ENCODE peak calls at places on chromosomes 5 and 9, in ten cellular contexts. One of them, this sample, is unnamed.

GRCh38 chr5:87151547-87151946 is 116.1 kb upstream of the RASA1 start:
- DNase-seq in neuronal stem cell: no peak
- DNase-seq in HCT116: no peak
- DNase-seq in SK-N-SH: no peak
- DNase-seq in fibroblast of lung: peak
- DNase-seq in neural progenitor cell: no peak
- DNase-seq in HepG2: no peak
- DNase-seq in hepatocyte: no peak
- DNase-seq in GM23248: peak
- DNase-seq in PC-3: peak
- DNase-seq in this sample: peak

GRCh38 chr5:142976861-142977260 is 206.7 kb downstream of the ARHGAP26 start:
- DNase-seq in fibroblast of lung: peak
- DNase-seq in hepatocyte: no peak
- DNase-seq in SK-N-SH: no peak
- DNase-seq in neuronal stem cell: no peak
- DNase-seq in GM23248: peak
- DNase-seq in HCT116: no peak
- DNase-seq in neural progenitor cell: no peak
- DNase-seq in HepG2: no peak
- DNase-seq in PC-3: no peak
- DNase-seq in this sample: peak

GRCh38 chr9:138105561-138106505 is 228.3 kb downstream of the CACNA1B start:
- DNase-seq in fibroblast of lung: no peak
- DNase-seq in HCT116: no peak
- DNase-seq in HepG2: no peak
- DNase-seq in hepatocyte: no peak
- DNase-seq in neuronal stem cell: no peak
- DNase-seq in PC-3: no peak
- DNase-seq in GM23248: no peak
- DNase-seq in neural progenitor cell: no peak
- DNase-seq in SK-N-SH: peak
- DNase-seq in this sample: no peak

GRCh38 chr5:66633754-66634153 is 37.6 kb downstream of the MAST4 start:
- DNase-seq in HCT116: no peak
- DNase-seq in fibroblast of lung: no peak
- DNase-seq in GM23248: no peak
- DNase-seq in neuronal stem cell: peak
- DNase-seq in HepG2: peak
- DNase-seq in SK-N-SH: no peak
- DNase-seq in neural progenitor cell: peak
- DNase-seq in PC-3: no peak
- DNase-seq in hepatocyte: peak
- DNase-seq in this sample: peak

GRCh38 chr5:73947876-73948275 is 321.9 kb downstream of the ARHGEF28 start:
- DNase-seq in neural progenitor cell: no peak
- DNase-seq in HCT116: no peak
- DNase-seq in hepatocyte: no peak
- DNase-seq in SK-N-SH: no peak
- DNase-seq in HepG2: no peak
- DNase-seq in PC-3: no peak
- DNase-seq in fibroblast of lung: no peak
- DNase-seq in neuronal stem cell: no peak
- DNase-seq in GM23248: no peak
- DNase-seq in this sample: no peak

GRCh38 chr9:13351768-13352386 is 72.4 kb upstream of the MPDZ start:
- DNase-seq in PC-3: peak
- DNase-seq in fibroblast of lung: peak
- DNase-seq in HCT116: peak
- DNase-seq in HepG2: peak
- DNase-seq in neuronal stem cell: peak
- DNase-seq in neural progenitor cell: peak
- DNase-seq in hepatocyte: peak
- DNase-seq in SK-N-SH: peak
- DNase-seq in GM23248: peak
- DNase-seq in this sample: peak

GRCh38 chr5:23318960-23319359 is 188.4 kb upstream of the PRDM9 start:
- DNase-seq in HCT116: no peak
- DNase-seq in neuronal stem cell: no peak
- DNase-seq in neural progenitor cell: no peak
- DNase-seq in PC-3: peak
- DNase-seq in SK-N-SH: no peak
- DNase-seq in GM23248: no peak
- DNase-seq in hepatocyte: no peak
- DNase-seq in fibroblast of lung: no peak
- DNase-seq in HepG2: no peak
- DNase-seq in this sample: no peak

GRCh38 chr9:120919639-120920494 is 6.7 kb downstream of the TRAF1 start:
- DNase-seq in GM23248: no peak
- DNase-seq in neural progenitor cell: no peak
- DNase-seq in hepatocyte: no peak
- DNase-seq in HepG2: no peak
- DNase-seq in HCT116: no peak
- DNase-seq in fibroblast of lung: no peak
- DNase-seq in SK-N-SH: no peak
- DNase-seq in PC-3: no peak
- DNase-seq in neuronal stem cell: no peak
- DNase-seq in this sample: no peak

GRCh38 chr5:132184588-132184987 is 43.1 kb downstream of the P4HA2 start:
- DNase-seq in PC-3: no peak
- DNase-seq in hepatocyte: no peak
- DNase-seq in SK-N-SH: peak
- DNase-seq in HCT116: peak
- DNase-seq in GM23248: no peak
- DNase-seq in neural progenitor cell: no peak
- DNase-seq in neuronal stem cell: no peak
- DNase-seq in fibroblast of lung: no peak
- DNase-seq in HepG2: peak
- DNase-seq in this sample: no peak

GRCh38 chr5:132195727-132196126 is 31.9 kb downstream of the P4HA2 start:
- DNase-seq in GM23248: no peak
- DNase-seq in neural progenitor cell: no peak
- DNase-seq in HCT116: no peak
- DNase-seq in neuronal stem cell: no peak
- DNase-seq in hepatocyte: no peak
- DNase-seq in fibroblast of lung: no peak
- DNase-seq in PC-3: no peak
- DNase-seq in SK-N-SH: no peak
- DNase-seq in HepG2: no peak
- DNase-seq in this sample: no peak

GRCh38 chr5:132193165-132193694 is 34.4 kb downstream of the P4HA2 start:
- DNase-seq in HCT116: no peak
- DNase-seq in GM23248: no peak
- DNase-seq in hepatocyte: no peak
- DNase-seq in HepG2: no peak
- DNase-seq in fibroblast of lung: no peak
- DNase-seq in neural progenitor cell: no peak
- DNase-seq in neuronal stem cell: no peak
- DNase-seq in PC-3: no peak
- DNase-seq in SK-N-SH: no peak
- DNase-seq in this sample: no peak

DNA sequence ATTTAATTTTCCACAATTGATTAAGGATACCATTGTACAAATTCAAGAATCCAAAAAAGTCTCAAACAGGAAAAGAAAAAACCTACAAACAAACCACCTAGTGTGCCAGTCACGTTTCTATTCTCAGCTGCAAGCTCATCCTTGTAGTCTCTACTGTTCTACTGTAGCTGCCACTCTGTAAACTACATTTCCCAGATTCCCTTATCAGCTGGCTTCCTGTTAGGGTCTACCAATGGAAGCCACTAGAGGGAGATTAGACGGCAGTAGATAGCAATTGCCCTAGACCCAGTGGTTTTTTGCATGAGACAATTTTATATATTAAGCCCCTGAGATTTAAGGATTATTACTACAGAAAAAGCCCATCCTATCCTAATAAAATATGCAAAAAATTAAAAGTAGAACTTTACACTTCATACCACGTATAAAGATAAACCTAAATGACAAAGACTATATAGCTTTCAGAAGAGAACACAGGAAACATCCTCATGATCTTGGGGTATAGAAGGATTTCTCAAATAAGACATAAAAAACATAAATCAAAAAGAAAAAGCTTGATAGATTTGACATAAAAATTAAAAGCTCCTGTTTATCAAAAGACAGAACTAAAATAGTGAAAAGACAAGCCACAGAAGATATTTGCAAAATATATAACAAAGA is 37.4 kb downstream of the P4HA2 start:
- DNase-seq in HepG2: peak
- DNase-seq in neuronal stem cell: peak
- DNase-seq in hepatocyte: peak
- DNase-seq in SK-N-SH: peak
- DNase-seq in fibroblast of lung: peak
- DNase-seq in PC-3: peak
- DNase-seq in neural progenitor cell: peak
- DNase-seq in GM23248: peak
- DNase-seq in HCT116: peak
- DNase-seq in this sample: peak
- H2AFZ ChIP-seq in HepG2: no peak
- H2AFZ ChIP-seq in neuronal stem cell: no peak
- H2AFZ ChIP-seq in hepatocyte: no peak
- H2AFZ ChIP-seq in SK-N-SH: no peak
- H2AFZ ChIP-seq in fibroblast of lung: no peak
- H2AFZ ChIP-seq in PC-3: no peak
- H2AFZ ChIP-seq in neural progenitor cell: no peak
- H2AFZ ChIP-seq in GM23248: no peak
- H2AFZ ChIP-seq in HCT116: no peak
- H2AFZ ChIP-seq in this sample: no peak

GRCh38 chr5:88827997-88828396 is 55.0 kb downstream of the MEF2C start:
- DNase-seq in GM23248: peak
- DNase-seq in SK-N-SH: no peak
- DNase-seq in HepG2: no peak
- DNase-seq in neuronal stem cell: no peak
- DNase-seq in neural progenitor cell: no peak
- DNase-seq in fibroblast of lung: peak
- DNase-seq in hepatocyte: no peak
- DNase-seq in PC-3: peak
- DNase-seq in HCT116: no peak
- DNase-seq in this sample: no peak

GRCh38 chr5:88831856-88832255 is 51.1 kb downstream of the MEF2C start:
- DNase-seq in neuronal stem cell: no peak
- DNase-seq in SK-N-SH: no peak
- DNase-seq in GM23248: no peak
- DNase-seq in hepatocyte: no peak
- DNase-seq in PC-3: no peak
- DNase-seq in fibroblast of lung: no peak
- DNase-seq in neural progenitor cell: no peak
- DNase-seq in HCT116: no peak
- DNase-seq in HepG2: no peak
- DNase-seq in this sample: no peak

GRCh38 chr5:88829773-88830172 is 53.2 kb downstream of the MEF2C start:
- DNase-seq in GM23248: peak
- DNase-seq in HCT116: no peak
- DNase-seq in SK-N-SH: no peak
- DNase-seq in neural progenitor cell: no peak
- DNase-seq in fibroblast of lung: no peak
- DNase-seq in HepG2: no peak
- DNase-seq in neuronal stem cell: no peak
- DNase-seq in PC-3: no peak
- DNase-seq in hepatocyte: no peak
- DNase-seq in this sample: no peak

GRCh38 chr5:88829053-88829452 is 53.9 kb downstream of the MEF2C start:
- DNase-seq in HepG2: no peak
- DNase-seq in hepatocyte: no peak
- DNase-seq in HCT116: no peak
- DNase-seq in SK-N-SH: no peak
- DNase-seq in fibroblast of lung: no peak
- DNase-seq in neural progenitor cell: no peak
- DNase-seq in GM23248: peak
- DNase-seq in PC-3: peak
- DNase-seq in neuronal stem cell: no peak
- DNase-seq in this sample: no peak

DNA sequence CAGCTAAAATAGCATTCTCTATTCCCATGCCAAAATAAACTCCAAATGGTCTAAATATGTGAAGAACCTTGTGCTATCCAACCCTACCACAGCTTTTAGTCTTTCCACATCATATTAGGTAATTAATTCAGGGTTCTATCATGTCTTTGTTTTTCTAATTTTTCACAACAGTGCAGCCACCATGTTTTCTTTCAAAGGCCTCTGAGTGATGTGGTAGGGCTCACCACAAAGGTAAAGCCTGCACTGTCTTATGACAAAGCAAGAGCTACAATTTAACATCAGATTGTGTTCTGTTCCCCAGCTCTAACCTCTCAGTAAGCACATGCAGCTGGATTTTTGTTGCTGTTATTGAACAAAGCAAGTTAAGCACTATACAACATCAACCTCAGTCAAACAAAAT is 52.4 kb downstream of the MEF2C start:
- DNase-seq in HepG2: no peak
- DNase-seq in GM23248: no peak
- DNase-seq in fibroblast of lung: peak
- DNase-seq in PC-3: no peak
- DNase-seq in neuronal stem cell: no peak
- DNase-seq in neural progenitor cell: no peak
- DNase-seq in SK-N-SH: no peak
- DNase-seq in hepatocyte: no peak
- DNase-seq in HCT116: no peak
- DNase-seq in this sample: no peak
- H3K4me3 ChIP-seq in HepG2: no peak
- H3K4me3 ChIP-seq in GM23248: no peak
- H3K4me3 ChIP-seq in fibroblast of lung: no peak
- H3K4me3 ChIP-seq in PC-3: no peak
- H3K4me3 ChIP-seq in neuronal stem cell: no peak
- H3K4me3 ChIP-seq in neural progenitor cell: no peak
- H3K4me3 ChIP-seq in SK-N-SH: no peak
- H3K4me3 ChIP-seq in hepatocyte: no peak
- H3K4me3 ChIP-seq in HCT116: no peak
- H3K4me3 ChIP-seq in this sample: no peak

GRCh38 chr5:4976918-4977317 is 163.2 kb upstream of the ADAMTS16 start:
- DNase-seq in hepatocyte: no peak
- DNase-seq in SK-N-SH: no peak
- DNase-seq in HepG2: no peak
- DNase-seq in fibroblast of lung: peak
- DNase-seq in PC-3: no peak
- DNase-seq in HCT116: no peak
- DNase-seq in neural progenitor cell: no peak
- DNase-seq in neuronal stem cell: no peak
- DNase-seq in GM23248: peak
- DNase-seq in this sample: no peak
- H2AFZ ChIP-seq in hepatocyte: no peak
- H2AFZ ChIP-seq in SK-N-SH: no peak
- H2AFZ ChIP-seq in HepG2: no peak
- H2AFZ ChIP-seq in fibroblast of lung: no peak
- H2AFZ ChIP-seq in PC-3: no peak
- H2AFZ ChIP-seq in HCT116: no peak
- H2AFZ ChIP-seq in neural progenitor cell: no peak
- H2AFZ ChIP-seq in neuronal stem cell: no peak
- H2AFZ ChIP-seq in GM23248: no peak
- H2AFZ ChIP-seq in this sample: no peak

DNA sequence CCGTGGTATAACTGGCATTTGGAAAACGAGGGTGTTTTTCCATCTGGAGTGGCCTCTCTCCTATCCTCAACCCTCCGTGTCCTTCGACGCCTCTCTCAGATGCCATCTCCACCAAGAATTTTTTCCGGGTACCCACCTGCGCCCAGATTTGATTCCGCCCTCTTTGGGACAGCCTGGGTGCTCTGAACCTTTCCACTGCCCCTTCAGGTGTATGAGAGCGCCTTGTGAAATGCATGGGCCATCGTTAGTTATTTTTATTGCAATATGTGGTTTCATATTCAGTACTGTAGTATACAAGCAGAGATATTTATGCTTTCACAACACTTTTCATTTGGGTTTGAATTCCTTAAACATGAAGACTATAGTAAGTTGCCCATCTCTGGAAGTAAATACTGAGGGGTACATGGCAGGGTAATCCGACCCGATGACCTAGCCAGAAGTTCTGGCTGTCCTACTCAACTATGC is 78.2 kb upstream of the IFNE start:
- DNase-seq in SK-N-SH: no peak
- DNase-seq in HCT116: no peak
- DNase-seq in PC-3: no peak
- DNase-seq in GM23248: no peak
- DNase-seq in neuronal stem cell: no peak
- DNase-seq in fibroblast of lung: no peak
- DNase-seq in HepG2: no peak
- DNase-seq in hepatocyte: no peak
- DNase-seq in neural progenitor cell: no peak
- DNase-seq in this sample: no peak
- H3K4me3 ChIP-seq in SK-N-SH: no peak
- H3K4me3 ChIP-seq in HCT116: peak
- H3K4me3 ChIP-seq in PC-3: peak
- H3K4me3 ChIP-seq in GM23248: peak
- H3K4me3 ChIP-seq in neuronal stem cell: no peak
- H3K4me3 ChIP-seq in fibroblast of lung: peak
- H3K4me3 ChIP-seq in HepG2: no peak
- H3K4me3 ChIP-seq in hepatocyte: peak
- H3K4me3 ChIP-seq in neural progenitor cell: peak
- H3K4me3 ChIP-seq in this sample: peak

This sample was measured in trophoblast cell.